ENCODE peak calls at places on chromosomes 6 and 20, in ten cellular contexts. Z is fibroblast of lung, Y is hepatocyte, O is PC-9, J is SK-N-SH, P is K562, D is HCT116, N is MM.1S, K is astrocyte, L is mammary epithelial cell. M is an unnamed sample.

GRCh38 chr6:97068211-97068610 is 143.7 kb downstream of the KLHL32 start:
- DNase-seq in O (no peak), J (peak; percentile 22), L (peak; percentile 3), P (peak; percentile 16), K (peak; percentile 12), Z (peak; percentile 64), N (peak; percentile 24), D (peak; percentile 12), Y (peak; percentile 50), M (peak; percentile 43)

GRCh38 chr20:49979030-49979832 is 3.5 kb upstream of the SNAI1 start:
- DNase-seq in O (peak; percentile 35), P (peak; percentile 86), N (peak; percentile 40), K (no peak), J (peak; percentile 93), D (peak; percentile 38), Y (peak; percentile 70), L (no peak), Z (no peak), M (peak; percentile 69)

GRCh38 chr6:16249971-16250370 is 11.6 kb downstream of the GMPR start:
- DNase-seq in D (no peak), P (no peak), J (no peak), O (no peak), K (no peak), Y (no peak), N (no peak), L (peak; percentile 65), Z (no peak), M (no peak)

GRCh38 chr6:36829919-36830544 is 9.2 kb downstream of the CPNE5 start:
- DNase-seq in P (no peak), J (no peak), L (no peak), O (no peak), K (peak; percentile 51), D (no peak), Y (peak; percentile 65), N (no peak), Z (peak; percentile 69), M (no peak)

GRCh38 chr6:109521100-109521499 is 38.1 kb upstream of the ZBTB24 start:
- DNase-seq in J (no peak), P (no peak), Z (no peak), N (no peak), Y (no peak), L (no peak), O (no peak), K (no peak), D (no peak), M (no peak)

GRCh38 chr20:2688041-2688591 is 4.5 kb upstream of the EBF4 start:
- DNase-seq in K (no peak), P (peak; percentile 60), O (no peak), J (peak; percentile 76), Z (peak; percentile 51), N (peak; percentile 56), D (peak; percentile 15), L (no peak), Y (peak; percentile 76), M (peak; percentile 49)

GRCh38 chr6:121055572-121056163 is 278.6 kb downstream of the TBC1D32 start:
- DNase-seq in K (peak; percentile 10), D (peak; percentile 10), L (peak; percentile 40), N (peak; percentile 21), Y (peak; percentile 71), J (peak; percentile 44), Z (peak; percentile 65), P (peak; percentile 60), O (no peak), M (peak; percentile 35)

GRCh38 chr6:123316733-123317323 is 319.9 kb downstream of the TRDN start:
- DNase-seq in K (no peak), O (no peak), Y (peak; percentile 28), L (no peak), Z (peak; percentile 37), J (peak; percentile 0), D (no peak), P (peak; percentile 22), N (peak; percentile 14), M (peak; percentile 27)

GRCh38 chr6:3422457-3422816 is 34.4 kb downstream of the SLC22A23 start:
- DNase-seq in P (no peak), Y (no peak), Z (no peak), L (no peak), J (no peak), N (no peak), O (no peak), D (no peak), K (no peak), M (no peak)

GRCh38 chr6:18477301-18477941 is 90.3 kb downstream of the RNF144B start:
- DNase-seq in P (no peak), D (no peak), J (no peak), Z (no peak), O (no peak), L (no peak), K (peak; percentile 39), Y (peak; percentile 10), N (no peak), M (peak; percentile 70)

GRCh38 chr6:32522302-32523047 is 7.6 kb downstream of the HLA-DRB5 start:
- DNase-seq in O (no peak), N (no peak), L (no peak), Y (peak; percentile 44), D (no peak), P (no peak), Z (no peak), J (no peak), K (no peak), M (no peak)

GRCh38 chr6:35893246-35893645 is 27.7 kb downstream of the SRPK1 start:
- DNase-seq in L (no peak), N (no peak), D (no peak), J (no peak), Z (no peak), P (no peak), Y (no peak), K (peak; percentile 51), O (no peak), M (no peak)

GRCh38 chr20:44208165-44208564 is 2.4 kb downstream of the OSER1 start:
- DNase-seq in Y (no peak), J (no peak), O (no peak), D (no peak), N (no peak), L (no peak), P (no peak), Z (no peak), K (no peak), M (peak; percentile 46)
- H3K4me3 ChIP-seq in Y (peak overlapping the region; percentile 74), J (no peak overlapping the region), O (peak overlapping the region; percentile 98), D (no peak overlapping the region), N (no peak overlapping the region), L (peak overlapping the region; percentile 76), P (peak overlapping the region; percentile 94), Z (peak overlapping the region; percentile 86), K (no peak overlapping the region), M (peak overlapping the region; percentile 90)

GRCh38 chr20:10971096-10971495 is 297.3 kb upstream of the JAG1 start:
- DNase-seq in K (peak; percentile 5), L (peak; percentile 71), O (no peak), N (no peak), J (no peak), Y (no peak), P (no peak), D (no peak), Z (no peak), M (no peak)

GRCh38 chr20:10965936-10966470 is 292.2 kb upstream of the JAG1 start:
- DNase-seq in L (no peak), O (no peak), D (no peak), K (peak; percentile 18), Z (peak; percentile 70), N (no peak), Y (no peak), J (no peak), P (no peak), M (no peak)

GRCh38 chr20:10972219-10972860 is 298.5 kb upstream of the JAG1 start:
- DNase-seq in J (no peak), N (no peak), O (no peak), P (no peak), D (no peak), Z (no peak), K (no peak), Y (no peak), L (no peak), M (no peak)

DNA sequence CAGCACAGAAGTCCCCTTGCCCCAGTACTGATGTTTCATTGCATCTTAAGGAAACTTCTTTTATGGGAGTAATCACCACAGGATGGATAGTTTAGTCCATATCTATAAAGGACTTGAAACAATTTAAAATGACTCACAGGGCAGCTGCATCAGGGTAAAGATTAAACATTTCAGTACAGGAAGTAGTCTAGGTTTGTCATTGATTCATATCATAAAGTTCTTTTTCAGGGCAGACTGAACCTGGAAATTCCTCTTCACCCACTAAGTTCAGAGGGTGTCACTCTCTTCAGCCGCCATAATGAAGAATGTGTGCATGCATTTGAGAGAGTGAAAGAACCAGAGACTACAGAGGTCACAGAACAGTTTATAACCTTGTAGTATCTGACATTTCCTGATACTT is 296.3 kb upstream of the JAG1 start:
- DNase-seq in J (no peak), L (peak; percentile 53), D (no peak), O (peak; percentile 35), N (no peak), P (no peak), Z (no peak), Y (no peak), K (peak; percentile 60), M (no peak)
- TF ChIP-seq CTCF in J (no peak), L (no peak), D (no peak), O (no peak), N (no peak), P (no peak), Z (no peak), Y (no peak), K (no peak), M (no peak)

DNA sequence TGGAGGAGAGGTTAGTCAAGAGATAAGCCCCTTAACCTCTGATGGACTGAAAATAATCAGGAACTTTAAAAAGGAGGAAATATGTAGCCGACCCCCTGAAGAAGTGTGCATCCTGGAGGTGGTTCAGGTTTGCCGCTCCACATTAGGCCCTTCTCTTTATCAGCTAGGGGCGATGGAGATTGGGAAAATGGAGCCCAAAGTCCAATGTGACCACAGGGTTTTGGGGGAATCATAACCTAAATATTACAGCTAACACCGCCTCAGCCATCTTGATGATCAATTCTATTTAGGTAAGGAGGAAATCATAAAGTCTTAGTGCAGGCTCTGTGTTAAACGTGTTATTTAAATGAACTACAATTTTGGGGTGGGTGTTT is 1.2 kb downstream of the OGFRL1 start:
- DNase-seq in N (no peak), K (no peak), L (no peak), P (no peak), Y (no peak), D (no peak), O (no peak), J (no peak), Z (no peak), M (no peak)
- H2AFZ ChIP-seq in N (no peak overlapping the region), K (no peak overlapping the region), L (peak overlapping the region; percentile 49), P (no peak overlapping the region), Y (peak overlapping the region; percentile 80), D (no peak overlapping the region), O (peak overlapping the region; percentile 72), J (peak overlapping the region; percentile 77), Z (no peak overlapping the region), M (peak overlapping the region; percentile 26)

DNA sequence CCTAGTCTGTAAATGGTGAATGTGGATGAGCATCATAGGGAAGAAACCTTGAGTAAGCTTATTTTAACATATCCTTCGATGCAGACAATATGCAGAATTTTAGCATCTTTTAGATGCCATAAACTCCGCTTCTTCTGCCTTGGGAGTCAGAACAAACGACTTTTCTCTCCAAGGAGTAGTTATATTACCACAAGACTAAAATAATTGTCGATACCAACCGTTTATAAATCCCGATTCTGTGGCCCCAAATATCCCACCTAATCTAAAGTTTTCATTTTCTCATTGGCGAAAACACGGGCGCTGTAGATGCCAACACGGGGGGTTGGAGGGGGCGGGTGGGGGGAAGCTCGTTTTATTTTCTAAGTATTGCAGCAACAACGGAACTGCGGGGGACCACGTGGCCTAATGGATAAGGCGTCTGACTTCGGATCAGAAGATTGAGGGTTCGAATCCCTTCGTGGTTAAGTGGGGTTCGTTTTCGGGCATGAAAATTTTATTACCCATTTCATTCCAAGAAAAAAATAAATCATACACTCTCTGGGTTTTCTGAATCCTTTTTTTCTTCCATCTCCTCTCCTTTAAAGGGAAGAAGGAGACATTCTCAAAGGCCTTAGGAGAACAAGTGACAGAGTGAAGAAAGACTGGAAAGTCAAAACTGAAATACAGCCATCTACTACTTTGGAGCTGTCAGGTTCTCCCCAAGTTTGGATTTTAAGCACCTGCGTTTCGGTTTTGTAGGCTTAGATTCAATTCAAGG is 65.5 kb upstream of the BTN3A2 start:
- DNase-seq in O (peak; percentile 5), N (no peak), L (no peak), K (no peak), Z (no peak), J (no peak), P (no peak), D (no peak), Y (no peak), M (no peak)
- H3K4me3 ChIP-seq in O (no peak overlapping the region), N (no peak overlapping the region), L (no peak overlapping the region), K (no peak overlapping the region), Z (no peak overlapping the region), J (no peak overlapping the region), P (peak overlapping the region; percentile 19), D (no peak overlapping the region), Y (no peak overlapping the region), M (no peak overlapping the region)